ENCODE peak calls at places on chromosome 13, in seven cellular contexts. X is HCT116, I is SK-N-SH, K is K562, B is HepG2, D is H1, T is GM12878. W is an unnamed sample.

GRCh38 chr13:18236528-18236815 is 945.2 kb downstream of the TUBA3C start:
- DNase-seq in T (no peak), D (no peak), X (no peak), B (no peak), I (no peak), K (no peak), W (no peak)

GRCh38 chr13:111534646-111535461 is 214.4 kb downstream of the TEX29 start:
- DNase-seq in K (no peak), D (no peak), I (no peak), T (no peak), B (no peak), X (no peak), W (no peak)

GRCh38 chr13:28856284-28856683 is 36.1 kb downstream of the MTUS2 start:
- DNase-seq in B (no peak), D (no peak), K (no peak), X (no peak), T (no peak), I (no peak), W (no peak)

GRCh38 chr13:29182216-29182615 is 362.1 kb downstream of the MTUS2 start:
- DNase-seq in T (no peak), X (no peak), K (no peak), I (no peak), D (no peak), B (no peak), W (no peak)

GRCh38 chr13:65063753-65064152 is 2166.4 kb downstream of the PCDH9 start:
- DNase-seq in B (no peak), X (no peak), I (no peak), D (no peak), T (no peak), K (no peak), W (no peak)

GRCh38 chr13:97228850-97229521 is 6.9 kb downstream of the MBNL2 start:
- DNase-seq in B (no peak), I (no peak), D (no peak), K (no peak), X (no peak), T (no peak), W (no peak)

GRCh38 chr13:20691616-20692015 is 11.9 kb upstream of the IL17D start:
- DNase-seq in K (no peak), X (no peak), B (no peak), I (no peak), T (no peak), D (no peak), W (no peak)

GRCh38 chr13:62119739-62120700 is 704.4 kb upstream of the PCDH20 start:
- DNase-seq in X (peak; percentile 10), B (no peak), K (no peak), I (peak; percentile 17), T (no peak), D (no peak), W (peak; percentile 28)

GRCh38 chr13:87903568-87903967 is 232.4 kb downstream of the SLITRK5 start:
- DNase-seq in B (no peak), I (no peak), T (no peak), X (no peak), K (no peak), D (no peak), W (no peak)

GRCh38 chr13:41059466-41059865 is 1.8 kb upstream of the WBP4 start:
- DNase-seq in I (peak; percentile 23), B (no peak), D (no peak), X (no peak), T (no peak), K (no peak), W (no peak)

GRCh38 chr13:47413112-47413511 is 516.3 kb upstream of the HTR2A start:
- DNase-seq in B (no peak), D (no peak), X (no peak), T (no peak), K (no peak), I (no peak), W (no peak)

GRCh38 chr13:49356224-49356623 is 87.6 kb downstream of the CAB39L start:
- DNase-seq in K (no peak), D (no peak), T (no peak), I (no peak), X (no peak), B (no peak), W (no peak)

GRCh38 chr13:30194906-30195305 is 112.4 kb downstream of the KATNAL1 start:
- DNase-seq in X (no peak), D (no peak), I (no peak), T (no peak), B (no peak), K (no peak), W (no peak)

GRCh38 chr13:85040176-85040660 is 759.0 kb downstream of the SLITRK6 start:
- DNase-seq in T (no peak), I (peak; percentile 23), X (no peak), B (no peak), D (no peak), K (no peak), W (no peak)

GRCh38 chr13:39036212-39036611 is 1.7 kb downstream of the PROSER1 start:
- DNase-seq in I (no peak), D (no peak), K (no peak), T (no peak), X (no peak), B (peak; percentile 25), W (no peak)

GRCh38 chr13:106475852-106476251 is 59.6 kb downstream of the EFNB2 start:
- DNase-seq in D (no peak), T (no peak), B (no peak), X (no peak), K (no peak), I (no peak), W (no peak)

GRCh38 chr13:49858183-49858856 is 65.8 kb upstream of the KPNA3 start:
- DNase-seq in X (no peak), K (no peak), I (no peak), T (no peak), D (no peak), B (peak; percentile 95), W (no peak)

GRCh38 chr13:48977973-48978372 is 2.3 kb downstream of the FNDC3A start:
- DNase-seq in I (no peak), X (no peak), K (no peak), T (no peak), D (no peak), B (no peak), W (no peak)

GRCh38 chr13:93945621-93946020 is 533.9 kb downstream of the DCT start:
- DNase-seq in T (no peak), K (no peak), X (no peak), D (no peak), I (no peak), B (no peak), W (no peak)

GRCh38 chr13:110886475-110887241 is 28.2 kb downstream of the ANKRD10 start:
- DNase-seq in K (no peak), X (no peak), I (no peak), T (no peak), B (no peak), D (peak; percentile 55), W (no peak)

GRCh38 chr13:34678154-34678553 is 263.9 kb upstream of the NBEA start:
- DNase-seq in D (no peak), X (no peak), K (no peak), B (peak; percentile 81), I (no peak), T (no peak), W (no peak)

GRCh38 chr13:21735621-21736401 is 64.9 kb downstream of the FGF9 start:
- DNase-seq in D (no peak), T (no peak), B (no peak), K (no peak), X (no peak), I (no peak), W (no peak)

GRCh38 chr13:109670776-109671175 is 115.6 kb downstream of the IRS2 start:
- DNase-seq in D (no peak), B (no peak), I (no peak), X (no peak), T (no peak), K (no peak), W (no peak)

GRCh38 chr13:101626925-101627555 is 174.6 kb downstream of the ITGBL1 start:
- DNase-seq in T (peak; percentile 57), D (no peak), B (no peak), I (no peak), X (no peak), K (no peak), W (no peak)

GRCh38 chr13:101623469-101624209 is 171.2 kb downstream of the ITGBL1 start:
- DNase-seq in B (peak; percentile 0), X (no peak), K (no peak), T (no peak), I (no peak), D (no peak), W (no peak)

GRCh38 chr13:101624981-101625380 is 172.5 kb downstream of the ITGBL1 start:
- DNase-seq in T (no peak), K (no peak), D (no peak), B (no peak), X (no peak), I (no peak), W (no peak)

GRCh38 chr13:101627556-101627943 is 175.1 kb downstream of the ITGBL1 start:
- DNase-seq in B (no peak), D (no peak), T (no peak), K (no peak), X (no peak), I (no peak), W (no peak)

DNA sequence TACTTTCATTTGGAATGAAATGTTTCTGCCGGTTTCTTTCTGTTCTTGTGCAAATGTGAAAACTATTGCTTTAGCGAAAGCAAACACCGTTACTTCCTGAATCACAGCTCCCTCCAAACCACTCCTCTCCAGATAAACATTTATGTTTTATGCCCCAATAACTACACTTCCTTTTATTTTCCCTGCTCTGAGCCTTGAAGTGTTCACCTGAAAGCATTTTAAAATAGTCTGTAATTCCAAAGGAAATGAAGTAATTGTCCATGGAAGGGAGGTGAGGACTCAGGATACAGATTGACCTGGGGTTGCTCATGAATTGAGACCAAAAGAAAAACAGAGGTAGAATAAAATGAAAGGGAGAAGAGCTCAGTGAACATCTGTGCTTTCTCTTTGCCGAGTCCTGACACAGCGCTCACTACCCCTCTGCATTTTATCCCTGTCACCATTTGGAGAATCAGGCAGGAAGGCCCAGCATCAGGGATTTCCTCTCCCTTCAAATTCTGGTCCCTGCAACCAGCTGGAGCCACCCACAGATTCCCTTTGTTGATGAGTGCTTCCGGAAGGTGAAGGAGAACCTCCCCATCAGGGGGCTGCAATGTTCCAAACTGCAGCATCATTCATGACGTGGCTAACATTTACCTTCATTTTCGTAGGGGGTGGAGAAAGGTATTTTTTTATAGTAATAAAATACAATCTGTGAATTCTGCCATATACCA is 171.9 kb downstream of the ITGBL1 start:
- DNase-seq in B (no peak), I (no peak), D (no peak), X (no peak), K (no peak), T (no peak), W (no peak)
- TF ChIP-seq JUND in B (no peak), I (no peak), D (no peak), X (no peak), K (no peak), T (no peak), W (no peak)

GRCh38 chr13:82800391-82800790 is 1081.9 kb downstream of the SLITRK1 start:
- DNase-seq in D (no peak), B (no peak), T (no peak), K (no peak), I (no peak), X (no peak), W (no peak)
- TF ChIP-seq JUND in D (no peak), B (no peak), T (no peak), K (no peak), I (no peak), X (no peak), W (no peak)

GRCh38 chr13:46361535-46361934 is 25.5 kb downstream of the RUBCNL start:
- DNase-seq in I (no peak), B (no peak), X (no peak), D (no peak), K (no peak), T (no peak), W (no peak)
- TF ChIP-seq JUND in I (no peak), B (no peak), X (no peak), D (no peak), K (no peak), T (no peak), W (no peak)

GRCh38 chr13:31538067-31539042 is 201.0 kb upstream of the RXFP2 start:
- DNase-seq in I (peak; percentile 34), D (no peak), X (peak; percentile 8), K (peak; percentile 10), T (no peak), B (peak; percentile 16), W (peak; percentile 45)
- TF ChIP-seq JUND in I (no peak), D (no peak), X (no peak), K (no peak), T (no peak), B (no peak), W (no peak)